ENCODE peak calls at places on chromosome 10, in ten cellular contexts. B is HT-29; T is stimulated activated CD4-positive, alpha-beta T cell treated with anti-CD3 and anti-CD28 coated beads, Interleukin-12 subunit alpha, Interleukin-12 subunit beta, amount 100 ng/mL, for 24 hours; H is ecto neural progenitor cell; E is IMR-90; C is activated T-cell treated with anti-CD3 and anti-CD28 coated beads, Interleukin-2, amount 50 U/mL, for 72 hours; X is HT1080; V is GM03348; I is SJSA1; U is HuH-7. P is an unnamed sample.

GRCh38 chr10:50360486-50360885 is 109.2 kb upstream of the ASAH2 start:
- DNase-seq in B (no peak), C (no peak), X (no peak), H (no peak), T (no peak), I (no peak), V (peak; percentile 35), U (no peak), E (peak; percentile 62), P (peak; percentile 54)

GRCh38 chr10:69222157-69223027 is 2.3 kb downstream of the HKDC1 start:
- DNase-seq in H (no peak), E (peak; percentile 67), X (peak; percentile 90), V (peak; percentile 76), I (no peak), U (no peak), T (peak; percentile 65), B (peak; percentile 93), C (peak; percentile 82), P (peak; percentile 86)

GRCh38 chr10:99569971-99570370 is 37.2 kb downstream of the NKX2-3 start:
- DNase-seq in B (no peak), V (no peak), U (no peak), E (no peak), I (no peak), H (no peak), X (no peak), T (no peak), C (no peak), P (no peak)

GRCh38 chr10:10235003-10235402 is 782.7 kb upstream of the CELF2 start:
- DNase-seq in I (no peak), V (no peak), T (no peak), B (no peak), E (no peak), X (no peak), C (no peak), H (no peak), U (no peak), P (no peak)

GRCh38 chr10:128078136-128078969 is 47.9 kb downstream of the MKI67 start:
- DNase-seq in U (peak; percentile 76), X (peak; percentile 38), T (peak; percentile 38), V (peak; percentile 87), H (peak; percentile 71), B (peak; percentile 61), E (peak; percentile 37), I (peak; percentile 53), C (peak; percentile 51), P (peak; percentile 60)

GRCh38 chr10:90560331-90560730 is 297.5 kb downstream of the HTR7 start:
- DNase-seq in V (no peak), E (no peak), I (no peak), U (no peak), C (no peak), X (no peak), B (no peak), H (no peak), T (no peak), P (peak; percentile 5)

GRCh38 chr10:97584060-97584797 is at the start of gene HOGA1:
- DNase-seq in T (no peak), X (peak; percentile 85), U (peak; percentile 46), E (peak; percentile 55), V (peak; percentile 88), B (peak; percentile 58), C (no peak), I (peak; percentile 69), H (peak; percentile 75), P (peak; percentile 63)

GRCh38 chr10:119595715-119596515 is 849 bp downstream of the TIAL1 start:
- DNase-seq in B (peak; percentile 35), T (peak; percentile 68), V (peak; percentile 78), E (peak; percentile 44), H (peak; percentile 67), X (peak; percentile 27), C (peak; percentile 74), U (no peak), I (peak; percentile 53), P (peak; percentile 52)

GRCh38 chr10:114491419-114491818 is 87.1 kb upstream of the AFAP1L2 start:
- DNase-seq in V (no peak), U (no peak), T (no peak), H (no peak), I (no peak), E (no peak), B (no peak), X (no peak), C (no peak), P (no peak)

GRCh38 chr10:46255696-46256355 is 31.0 kb upstream of the ANTXRL start:
- DNase-seq in H (peak; percentile 70), U (peak; percentile 81), C (peak; percentile 61), E (peak; percentile 12), I (peak; percentile 80), B (peak; percentile 55), V (peak; percentile 53), T (peak; percentile 58), X (peak; percentile 43), P (peak; percentile 33)

GRCh38 chr10:95121904-95122303 is 52.6 kb upstream of the CYP2C8 start:
- DNase-seq in X (no peak), U (no peak), E (no peak), I (no peak), V (no peak), C (no peak), B (no peak), H (no peak), T (no peak), P (peak; percentile 51)

GRCh38 chr10:36303896-36304295 is 661.8 kb upstream of the FZD8 start:
- DNase-seq in I (no peak), C (no peak), T (no peak), B (no peak), H (no peak), E (no peak), X (no peak), V (no peak), U (no peak), P (no peak)

GRCh38 chr10:9069136-9069535 is 1014.6 kb downstream of the GATA3 start:
- DNase-seq in H (no peak), E (no peak), T (no peak), B (peak; percentile 21), I (no peak), X (peak; percentile 44), C (no peak), U (no peak), V (no peak), P (no peak)

GRCh38 chr10:44635181-44635580 is 250.3 kb upstream of the CXCL12 start:
- DNase-seq in E (no peak), T (no peak), X (no peak), B (no peak), C (no peak), H (no peak), U (no peak), V (no peak), I (no peak), P (no peak)

GRCh38 chr10:110167149-110167548 is 40.3 kb upstream of the MXI1 start:
- DNase-seq in C (no peak), X (no peak), E (no peak), I (no peak), T (no peak), H (no peak), V (no peak), B (no peak), U (no peak), P (no peak)

GRCh38 chr10:101569838-101570763 is 18.0 kb downstream of the POLL start:
- DNase-seq in T (peak; percentile 74), B (peak; percentile 70), I (peak; percentile 75), U (peak; percentile 93), V (peak; percentile 97), H (peak; percentile 90), X (peak; percentile 54), C (peak; percentile 90), E (peak; percentile 35), P (peak; percentile 68)

GRCh38 chr10:110783509-110784103 is 88.1 kb upstream of the PDCD4 start:
- DNase-seq in H (no peak), E (peak; percentile 4), I (no peak), U (no peak), T (peak; percentile 57), C (peak; percentile 78), V (no peak), B (no peak), X (no peak), P (no peak)

GRCh38 chr10:3897156-3897555 is 112.1 kb upstream of the KLF6 start:
- DNase-seq in H (no peak), U (no peak), V (peak; percentile 66), T (no peak), C (no peak), B (no peak), E (peak; percentile 84), X (peak; percentile 39), I (no peak), P (peak; percentile 79)

GRCh38 chr10:113329121-113329596 is 223.7 kb upstream of the HABP2 start:
- DNase-seq in X (peak; percentile 38), T (no peak), E (peak; percentile 62), I (no peak), U (no peak), H (no peak), C (no peak), B (no peak), V (peak; percentile 85), P (peak; percentile 86)

GRCh38 chr10:115082521-115082920 is 10.6 kb upstream of the ATRNL1 start:
- DNase-seq in X (peak; percentile 53), E (no peak), V (peak; percentile 9), U (no peak), T (no peak), I (no peak), B (no peak), C (no peak), H (no peak), P (peak; percentile 72)